ENCODE peak calls at places on chromosomes 4 and X, in six cellular contexts. One of them, this sample, is unnamed.

GRCh38 chr4:99817310-99817885 is 771 bp downstream of the DAPP1 start:
- DNase-seq in cardiac muscle cell: no peak
- DNase-seq in pancreas: no peak
- DNase-seq in GM23248: no peak
- DNase-seq in suprapubic skin: no peak
- DNase-seq in uterus: no peak
- DNase-seq in this sample: no peak

GRCh38 chr4:149999485-150000074 is 78.7 kb upstream of the DCLK2 start:
- DNase-seq in pancreas: no peak
- DNase-seq in cardiac muscle cell: peak; percentile 55
- DNase-seq in suprapubic skin: no peak
- DNase-seq in GM23248: peak; percentile 88
- DNase-seq in uterus: peak; percentile 42
- DNase-seq in this sample: peak; percentile 33

GRCh38 chr4:100295792-100296191 is 105.5 kb upstream of the DDIT4L start:
- DNase-seq in suprapubic skin: no peak
- DNase-seq in cardiac muscle cell: no peak
- DNase-seq in pancreas: no peak
- DNase-seq in uterus: no peak
- DNase-seq in GM23248: peak; percentile 25
- DNase-seq in this sample: peak; percentile 50

GRCh38 chr4:99855677-99856076 is 38.5 kb downstream of the LAMTOR3 start:
- DNase-seq in GM23248: no peak
- DNase-seq in pancreas: no peak
- DNase-seq in cardiac muscle cell: no peak
- DNase-seq in suprapubic skin: no peak
- DNase-seq in uterus: no peak
- DNase-seq in this sample: no peak

GRCh38 chrX:102659790-102660757 is 8.8 kb downstream of the GPRASP1 start:
- DNase-seq in GM23248: peak; percentile 81
- DNase-seq in uterus: peak; percentile 81
- DNase-seq in pancreas: peak; percentile 89
- DNase-seq in cardiac muscle cell: peak; percentile 79
- DNase-seq in suprapubic skin: peak; percentile 89
- DNase-seq in this sample: no peak

GRCh38 chrX:123590842-123591491 is 141.9 kb downstream of the THOC2 start:
- DNase-seq in pancreas: no peak
- DNase-seq in suprapubic skin: no peak
- DNase-seq in uterus: no peak
- DNase-seq in cardiac muscle cell: no peak
- DNase-seq in GM23248: peak; percentile 3
- DNase-seq in this sample: no peak

GRCh38 chr4:54558889-54559682 is 98.7 kb upstream of the KIT start:
- DNase-seq in GM23248: no peak
- DNase-seq in suprapubic skin: no peak
- DNase-seq in cardiac muscle cell: no peak
- DNase-seq in uterus: no peak
- DNase-seq in pancreas: no peak
- DNase-seq in this sample: no peak

GRCh38 chr4:182862166-182862875 is 54.9 kb downstream of the DCTD start:
- DNase-seq in uterus: no peak
- DNase-seq in cardiac muscle cell: no peak
- DNase-seq in suprapubic skin: no peak
- DNase-seq in GM23248: no peak
- DNase-seq in pancreas: peak; percentile 81
- DNase-seq in this sample: no peak

GRCh38 chr4:25908491-25908901 is 5.5 kb upstream of the SMIM20 start:
- DNase-seq in uterus: no peak
- DNase-seq in pancreas: no peak
- DNase-seq in GM23248: peak; percentile 96
- DNase-seq in suprapubic skin: no peak
- DNase-seq in cardiac muscle cell: no peak
- DNase-seq in this sample: peak; percentile 83

GRCh38 chr4:168978001-168978700 is 31.9 kb downstream of the CBR4 start:
- DNase-seq in pancreas: no peak
- DNase-seq in suprapubic skin: no peak
- DNase-seq in GM23248: peak; percentile 66
- DNase-seq in uterus: no peak
- DNase-seq in cardiac muscle cell: no peak
- DNase-seq in this sample: no peak

GRCh38 chr4:54423066-54423465 is 194.0 kb downstream of the PDGFRA start:
- DNase-seq in pancreas: no peak
- DNase-seq in GM23248: peak; percentile 90
- DNase-seq in cardiac muscle cell: no peak
- DNase-seq in uterus: no peak
- DNase-seq in suprapubic skin: no peak
- DNase-seq in this sample: no peak

GRCh38 chr4:66688674-66689073 is 856.6 kb downstream of the CENPC start:
- DNase-seq in pancreas: no peak
- DNase-seq in cardiac muscle cell: peak; percentile 24
- DNase-seq in GM23248: peak; percentile 1
- DNase-seq in suprapubic skin: no peak
- DNase-seq in uterus: no peak
- DNase-seq in this sample: peak; percentile 44

GRCh38 chrX:5100004-5100403 is 1128.7 kb downstream of the NLGN4X start:
- DNase-seq in cardiac muscle cell: no peak
- DNase-seq in uterus: no peak
- DNase-seq in GM23248: no peak
- DNase-seq in suprapubic skin: no peak
- DNase-seq in pancreas: no peak
- DNase-seq in this sample: no peak

GRCh38 chrX:11757729-11758399 is at the start of gene MSL3:
- DNase-seq in suprapubic skin: peak; percentile 78
- DNase-seq in GM23248: peak; percentile 86
- DNase-seq in pancreas: peak; percentile 85
- DNase-seq in uterus: no peak
- DNase-seq in cardiac muscle cell: peak; percentile 83
- DNase-seq in this sample: peak; percentile 83

GRCh38 chrX:148700021-148700420 is 199.6 kb downstream of the AFF2 start:
- DNase-seq in pancreas: no peak
- DNase-seq in suprapubic skin: no peak
- DNase-seq in cardiac muscle cell: no peak
- DNase-seq in GM23248: no peak
- DNase-seq in uterus: no peak
- DNase-seq in this sample: no peak

GRCh38 chrX:148695362-148695761 is 194.9 kb downstream of the AFF2 start:
- DNase-seq in uterus: no peak
- DNase-seq in cardiac muscle cell: no peak
- DNase-seq in pancreas: no peak
- DNase-seq in GM23248: no peak
- DNase-seq in suprapubic skin: no peak
- DNase-seq in this sample: no peak

GRCh38 chrX:148698221-148698620 is 197.8 kb downstream of the AFF2 start:
- DNase-seq in cardiac muscle cell: no peak
- DNase-seq in GM23248: no peak
- DNase-seq in suprapubic skin: no peak
- DNase-seq in uterus: no peak
- DNase-seq in pancreas: no peak
- DNase-seq in this sample: no peak
- H3K4me1 ChIP-seq in cardiac muscle cell: no peaks in the 10 kb centered on the region
- H3K4me1 ChIP-seq in GM23248: no peaks in the 10 kb centered on the region
- H3K4me1 ChIP-seq in suprapubic skin: no peaks in the 10 kb centered on the region
- H3K4me1 ChIP-seq in uterus: no peaks in the 10 kb centered on the region
- H3K4me1 ChIP-seq in pancreas: no peaks in the 10 kb centered on the region
- H3K4me1 ChIP-seq in this sample: no peaks in the 10 kb centered on the region

GRCh38 chr4:68736813-68737212 is 66.4 kb upstream of the UGT2B15 start:
- DNase-seq in uterus: no peak
- DNase-seq in pancreas: no peak
- DNase-seq in cardiac muscle cell: no peak
- DNase-seq in GM23248: no peak
- DNase-seq in suprapubic skin: no peak
- DNase-seq in this sample: no peak

GRCh38 chr4:68738036-68738435 is 67.6 kb upstream of the UGT2B15 start:
- DNase-seq in uterus: no peak
- DNase-seq in pancreas: no peak
- DNase-seq in suprapubic skin: no peak
- DNase-seq in cardiac muscle cell: no peak
- DNase-seq in GM23248: no peak
- DNase-seq in this sample: no peak

GRCh38 chr4:68732653-68733466 is 62.4 kb upstream of the UGT2B15 start:
- DNase-seq in uterus: no peak
- DNase-seq in suprapubic skin: no peak
- DNase-seq in cardiac muscle cell: peak; percentile 12
- DNase-seq in pancreas: no peak
- DNase-seq in GM23248: no peak
- DNase-seq in this sample: no peak

GRCh38 chr4:68735106-68735505 is 64.7 kb upstream of the UGT2B15 start:
- DNase-seq in pancreas: no peak
- DNase-seq in suprapubic skin: no peak
- DNase-seq in uterus: no peak
- DNase-seq in cardiac muscle cell: no peak
- DNase-seq in GM23248: no peak
- DNase-seq in this sample: no peak

GRCh38 chr4:68734095-68734494 is 63.6 kb upstream of the UGT2B15 start:
- DNase-seq in uterus: no peak
- DNase-seq in pancreas: no peak
- DNase-seq in cardiac muscle cell: no peak
- DNase-seq in GM23248: no peak
- DNase-seq in suprapubic skin: no peak
- DNase-seq in this sample: no peak
- H3K27ac ChIP-seq in uterus: no peak overlapping the region
- H3K27ac ChIP-seq in pancreas: peak overlapping the region; percentile 17
- H3K27ac ChIP-seq in cardiac muscle cell: no peak overlapping the region
- H3K27ac ChIP-seq in GM23248: no peak overlapping the region
- H3K27ac ChIP-seq in suprapubic skin: no peak overlapping the region
- H3K27ac ChIP-seq in this sample: no peak overlapping the region

GRCh38 chrX:100090931-100091330 is 319.1 kb downstream of the PCDH19 start:
- DNase-seq in cardiac muscle cell: no peak
- DNase-seq in uterus: no peak
- DNase-seq in pancreas: no peak
- DNase-seq in GM23248: peak; percentile 84
- DNase-seq in suprapubic skin: no peak
- DNase-seq in this sample: peak; percentile 7
- H3K36me3 ChIP-seq in cardiac muscle cell: no peaks in the 10 kb centered on the region
- H3K36me3 ChIP-seq in uterus: no peaks in the 10 kb centered on the region
- H3K36me3 ChIP-seq in pancreas: no peaks in the 10 kb centered on the region
- H3K36me3 ChIP-seq in GM23248: no peaks in the 10 kb centered on the region
- H3K36me3 ChIP-seq in suprapubic skin: no peaks in the 10 kb centered on the region
- H3K36me3 ChIP-seq in this sample: no peaks in the 10 kb centered on the region

GRCh38 chrX:24993887-24994286 is 21.9 kb downstream of the ARX start:
- DNase-seq in uterus: no peak
- DNase-seq in GM23248: no peak
- DNase-seq in cardiac muscle cell: no peak
- DNase-seq in pancreas: no peak
- DNase-seq in suprapubic skin: no peak
- DNase-seq in this sample: no peak

GRCh38 chrX:24987731-24988130 is 28.0 kb downstream of the ARX start:
- DNase-seq in pancreas: no peak
- DNase-seq in GM23248: no peak
- DNase-seq in suprapubic skin: no peak
- DNase-seq in cardiac muscle cell: no peak
- DNase-seq in uterus: no peak
- DNase-seq in this sample: peak; percentile 91

GRCh38 chrX:24988314-24988713 is 27.5 kb downstream of the ARX start:
- DNase-seq in suprapubic skin: no peak
- DNase-seq in GM23248: no peak
- DNase-seq in pancreas: no peak
- DNase-seq in uterus: no peak
- DNase-seq in cardiac muscle cell: no peak
- DNase-seq in this sample: peak; percentile 74

GRCh38 chrX:24985120-24985519 is 30.6 kb downstream of the ARX start:
- DNase-seq in suprapubic skin: no peak
- DNase-seq in pancreas: no peak
- DNase-seq in GM23248: no peak
- DNase-seq in cardiac muscle cell: no peak
- DNase-seq in uterus: no peak
- DNase-seq in this sample: no peak

DNA sequence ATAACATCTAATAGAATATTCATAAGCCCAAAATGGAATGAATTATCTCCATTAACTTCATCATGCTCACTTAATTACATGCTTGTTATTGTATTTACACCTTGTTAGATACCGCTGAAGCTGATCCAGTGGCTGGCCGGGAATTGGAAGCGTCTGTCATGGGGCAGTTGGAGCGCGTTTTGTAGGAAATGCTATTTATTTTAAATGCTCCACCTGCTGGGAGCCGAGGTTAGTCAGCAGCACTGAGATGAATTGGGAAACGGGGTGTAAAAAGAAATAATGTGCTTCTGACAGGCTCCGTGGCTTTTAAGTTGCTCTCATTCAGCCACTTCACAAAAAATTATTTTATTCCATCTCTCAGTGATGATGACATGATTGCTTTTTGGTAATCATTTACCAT is 25.2 kb downstream of the ARX start:
- DNase-seq in suprapubic skin: no peak
- DNase-seq in cardiac muscle cell: no peak
- DNase-seq in uterus: no peak
- DNase-seq in GM23248: no peak
- DNase-seq in pancreas: no peak
- DNase-seq in this sample: no peak
- H3K4me1 ChIP-seq in suprapubic skin: no peaks in the 10 kb centered on the region
- H3K4me1 ChIP-seq in cardiac muscle cell: no peaks in the 10 kb centered on the region
- H3K4me1 ChIP-seq in uterus: no peaks in the 10 kb centered on the region
- H3K4me1 ChIP-seq in GM23248: no peaks in the 10 kb centered on the region
- H3K4me1 ChIP-seq in pancreas: no peaks in the 10 kb centered on the region
- H3K4me1 ChIP-seq in this sample: peaks cover 21% of the 10 kb centered on the region

GRCh38 chr4:85860066-85860465 is 385.1 kb downstream of the ARHGAP24 start:
- DNase-seq in pancreas: no peak
- DNase-seq in suprapubic skin: no peak
- DNase-seq in cardiac muscle cell: no peak
- DNase-seq in GM23248: peak; percentile 82
- DNase-seq in uterus: no peak
- DNase-seq in this sample: no peak

GRCh38 chr4:85854543-85854942 is 379.6 kb downstream of the ARHGAP24 start:
- DNase-seq in cardiac muscle cell: no peak
- DNase-seq in uterus: no peak
- DNase-seq in GM23248: no peak
- DNase-seq in suprapubic skin: no peak
- DNase-seq in pancreas: no peak
- DNase-seq in this sample: no peak
- H3K27ac ChIP-seq in cardiac muscle cell: no peak overlapping the region
- H3K27ac ChIP-seq in uterus: no peak overlapping the region
- H3K27ac ChIP-seq in GM23248: no peak overlapping the region
- H3K27ac ChIP-seq in suprapubic skin: no peak overlapping the region
- H3K27ac ChIP-seq in pancreas: no peak overlapping the region
- H3K27ac ChIP-seq in this sample: peak overlapping the region; percentile 9

GRCh38 chr4:79213702-79214101 is 112.2 kb downstream of the NAA11 start:
- DNase-seq in uterus: no peak
- DNase-seq in suprapubic skin: no peak
- DNase-seq in GM23248: no peak
- DNase-seq in cardiac muscle cell: no peak
- DNase-seq in pancreas: no peak
- DNase-seq in this sample: no peak
- H3K36me3 ChIP-seq in uterus: no peaks in the 10 kb centered on the region
- H3K36me3 ChIP-seq in suprapubic skin: no peaks in the 10 kb centered on the region
- H3K36me3 ChIP-seq in GM23248: no peaks in the 10 kb centered on the region
- H3K36me3 ChIP-seq in cardiac muscle cell: no peaks in the 10 kb centered on the region
- H3K36me3 ChIP-seq in pancreas: no peaks in the 10 kb centered on the region
- H3K36me3 ChIP-seq in this sample: no peaks in the 10 kb centered on the region

This sample was measured in SJCRH30.